ENCODE peak calls at places on chromosomes 6 and 20, in ten cellular contexts. One of them, this sample, is unnamed.

GRCh38 chr6:98931710-98932109 is 16.0 kb downstream of the FBXL4 start:
- DNase-seq in fibroblast of mammary gland: no peak
- DNase-seq in mesendoderm: no peak
- DNase-seq in neural progenitor cell: peak
- DNase-seq in heart left ventricle: no peak
- DNase-seq in CD8-positive, alpha-beta memory T cell: no peak
- DNase-seq in fibroblast of the aortic adventitia: no peak
- DNase-seq in aorta: no peak
- DNase-seq in heart right ventricle: no peak
- DNase-seq in bronchial epithelial cell: no peak
- DNase-seq in this sample: no peak

GRCh38 chr20:62887147-62887859 is 25.7 kb upstream of the TCFL5 start:
- DNase-seq in mesendoderm: no peak
- DNase-seq in fibroblast of the aortic adventitia: peak
- DNase-seq in CD8-positive, alpha-beta memory T cell: peak
- DNase-seq in heart right ventricle: peak
- DNase-seq in neural progenitor cell: no peak
- DNase-seq in fibroblast of mammary gland: peak
- DNase-seq in aorta: no peak
- DNase-seq in heart left ventricle: peak
- DNase-seq in bronchial epithelial cell: peak
- DNase-seq in this sample: no peak

GRCh38 chr6:13304101-13304500 is 24.2 kb downstream of the TBC1D7 start:
- DNase-seq in mesendoderm: no peak
- DNase-seq in aorta: no peak
- DNase-seq in CD8-positive, alpha-beta memory T cell: no peak
- DNase-seq in heart right ventricle: no peak
- DNase-seq in heart left ventricle: no peak
- DNase-seq in neural progenitor cell: no peak
- DNase-seq in bronchial epithelial cell: peak
- DNase-seq in fibroblast of mammary gland: no peak
- DNase-seq in fibroblast of the aortic adventitia: no peak
- DNase-seq in this sample: no peak

GRCh38 chr20:31837896-31838397 is 7.5 kb downstream of the FOXS1 start:
- DNase-seq in heart left ventricle: no peak
- DNase-seq in fibroblast of mammary gland: peak
- DNase-seq in aorta: no peak
- DNase-seq in bronchial epithelial cell: no peak
- DNase-seq in CD8-positive, alpha-beta memory T cell: no peak
- DNase-seq in mesendoderm: peak
- DNase-seq in heart right ventricle: no peak
- DNase-seq in fibroblast of the aortic adventitia: peak
- DNase-seq in neural progenitor cell: no peak
- DNase-seq in this sample: no peak

GRCh38 chr6:51855310-51856082 is 231.9 kb downstream of the PKHD1 start:
- DNase-seq in heart left ventricle: no peak
- DNase-seq in bronchial epithelial cell: peak
- DNase-seq in heart right ventricle: no peak
- DNase-seq in fibroblast of the aortic adventitia: peak
- DNase-seq in mesendoderm: peak
- DNase-seq in fibroblast of mammary gland: peak
- DNase-seq in aorta: no peak
- DNase-seq in neural progenitor cell: peak
- DNase-seq in CD8-positive, alpha-beta memory T cell: no peak
- DNase-seq in this sample: no peak

GRCh38 chr20:40720826-40721225 is 31.8 kb upstream of the MAFB start:
- DNase-seq in neural progenitor cell: no peak
- DNase-seq in heart right ventricle: no peak
- DNase-seq in heart left ventricle: no peak
- DNase-seq in aorta: no peak
- DNase-seq in bronchial epithelial cell: no peak
- DNase-seq in fibroblast of mammary gland: no peak
- DNase-seq in mesendoderm: no peak
- DNase-seq in CD8-positive, alpha-beta memory T cell: no peak
- DNase-seq in fibroblast of the aortic adventitia: no peak
- DNase-seq in this sample: no peak

GRCh38 chr6:149985506-149985937 is 21.8 kb downstream of the ULBP1 start:
- DNase-seq in fibroblast of the aortic adventitia: no peak
- DNase-seq in heart right ventricle: no peak
- DNase-seq in aorta: no peak
- DNase-seq in neural progenitor cell: no peak
- DNase-seq in CD8-positive, alpha-beta memory T cell: no peak
- DNase-seq in fibroblast of mammary gland: no peak
- DNase-seq in mesendoderm: no peak
- DNase-seq in heart left ventricle: no peak
- DNase-seq in bronchial epithelial cell: peak
- DNase-seq in this sample: no peak

GRCh38 chr20:1301031-1301529 is 27.9 kb downstream of the SDCBP2 start:
- DNase-seq in bronchial epithelial cell: peak
- DNase-seq in CD8-positive, alpha-beta memory T cell: peak
- DNase-seq in fibroblast of the aortic adventitia: peak
- DNase-seq in fibroblast of mammary gland: peak
- DNase-seq in aorta: no peak
- DNase-seq in heart right ventricle: no peak
- DNase-seq in heart left ventricle: no peak
- DNase-seq in mesendoderm: peak
- DNase-seq in neural progenitor cell: peak
- DNase-seq in this sample: no peak

GRCh38 chr6:157244175-157244574 is 79.1 kb downstream of the TMEM242 start:
- DNase-seq in fibroblast of mammary gland: peak
- DNase-seq in mesendoderm: no peak
- DNase-seq in heart right ventricle: no peak
- DNase-seq in heart left ventricle: no peak
- DNase-seq in neural progenitor cell: no peak
- DNase-seq in bronchial epithelial cell: peak
- DNase-seq in aorta: peak
- DNase-seq in fibroblast of the aortic adventitia: peak
- DNase-seq in CD8-positive, alpha-beta memory T cell: no peak
- DNase-seq in this sample: no peak

GRCh38 chr6:44925100-44925739 is 402.9 kb upstream of the RUNX2 start:
- DNase-seq in neural progenitor cell: no peak
- DNase-seq in fibroblast of mammary gland: peak
- DNase-seq in fibroblast of the aortic adventitia: peak
- DNase-seq in aorta: no peak
- DNase-seq in CD8-positive, alpha-beta memory T cell: peak
- DNase-seq in mesendoderm: peak
- DNase-seq in heart right ventricle: no peak
- DNase-seq in bronchial epithelial cell: peak
- DNase-seq in heart left ventricle: no peak
- DNase-seq in this sample: no peak

GRCh38 chr6:135647521-135647920 is 150.0 kb upstream of the AHI1 start:
- DNase-seq in neural progenitor cell: no peak
- DNase-seq in heart left ventricle: no peak
- DNase-seq in fibroblast of the aortic adventitia: no peak
- DNase-seq in fibroblast of mammary gland: no peak
- DNase-seq in mesendoderm: no peak
- DNase-seq in bronchial epithelial cell: no peak
- DNase-seq in aorta: no peak
- DNase-seq in CD8-positive, alpha-beta memory T cell: no peak
- DNase-seq in heart right ventricle: no peak
- DNase-seq in this sample: no peak

GRCh38 chr6:123994891-123995635 is 191.4 kb downstream of the NKAIN2 start:
- DNase-seq in fibroblast of mammary gland: no peak
- DNase-seq in CD8-positive, alpha-beta memory T cell: no peak
- DNase-seq in bronchial epithelial cell: no peak
- DNase-seq in mesendoderm: no peak
- DNase-seq in neural progenitor cell: no peak
- DNase-seq in heart right ventricle: no peak
- DNase-seq in fibroblast of the aortic adventitia: no peak
- DNase-seq in aorta: no peak
- DNase-seq in heart left ventricle: no peak
- DNase-seq in this sample: no peak

GRCh38 chr6:49233483-49233882 is 229.6 kb downstream of the MMUT start:
- DNase-seq in neural progenitor cell: no peak
- DNase-seq in mesendoderm: no peak
- DNase-seq in CD8-positive, alpha-beta memory T cell: no peak
- DNase-seq in aorta: no peak
- DNase-seq in bronchial epithelial cell: no peak
- DNase-seq in fibroblast of the aortic adventitia: no peak
- DNase-seq in heart right ventricle: no peak
- DNase-seq in fibroblast of mammary gland: peak
- DNase-seq in heart left ventricle: no peak
- DNase-seq in this sample: no peak
- H3K4me3 ChIP-seq in neural progenitor cell: no peak
- H3K4me3 ChIP-seq in mesendoderm: no peak
- H3K4me3 ChIP-seq in CD8-positive, alpha-beta memory T cell: no peak
- H3K4me3 ChIP-seq in aorta: no peak
- H3K4me3 ChIP-seq in bronchial epithelial cell: no peak
- H3K4me3 ChIP-seq in fibroblast of the aortic adventitia: no peak
- H3K4me3 ChIP-seq in heart right ventricle: no peak
- H3K4me3 ChIP-seq in fibroblast of mammary gland: no peak
- H3K4me3 ChIP-seq in heart left ventricle: no peak
- H3K4me3 ChIP-seq in this sample: no peak

GRCh38 chr6:116221931-116222330 is 31.9 kb downstream of the TSPYL4 start:
- DNase-seq in heart right ventricle: no peak
- DNase-seq in CD8-positive, alpha-beta memory T cell: no peak
- DNase-seq in bronchial epithelial cell: no peak
- DNase-seq in fibroblast of mammary gland: no peak
- DNase-seq in neural progenitor cell: no peak
- DNase-seq in heart left ventricle: no peak
- DNase-seq in fibroblast of the aortic adventitia: no peak
- DNase-seq in aorta: no peak
- DNase-seq in mesendoderm: no peak
- DNase-seq in this sample: no peak

GRCh38 chr6:116218866-116219265 is 35.0 kb downstream of the TSPYL4 start:
- DNase-seq in aorta: no peak
- DNase-seq in bronchial epithelial cell: no peak
- DNase-seq in neural progenitor cell: no peak
- DNase-seq in CD8-positive, alpha-beta memory T cell: no peak
- DNase-seq in heart left ventricle: no peak
- DNase-seq in fibroblast of the aortic adventitia: no peak
- DNase-seq in heart right ventricle: no peak
- DNase-seq in fibroblast of mammary gland: no peak
- DNase-seq in mesendoderm: no peak
- DNase-seq in this sample: no peak

GRCh38 chr6:116220172-116220571 is 33.7 kb downstream of the TSPYL4 start:
- DNase-seq in neural progenitor cell: no peak
- DNase-seq in bronchial epithelial cell: no peak
- DNase-seq in CD8-positive, alpha-beta memory T cell: no peak
- DNase-seq in aorta: no peak
- DNase-seq in heart right ventricle: peak
- DNase-seq in fibroblast of mammary gland: peak
- DNase-seq in mesendoderm: no peak
- DNase-seq in fibroblast of the aortic adventitia: no peak
- DNase-seq in heart left ventricle: no peak
- DNase-seq in this sample: no peak

GRCh38 chr6:116221067-116221466 is 32.8 kb downstream of the TSPYL4 start:
- DNase-seq in heart left ventricle: no peak
- DNase-seq in fibroblast of the aortic adventitia: peak
- DNase-seq in neural progenitor cell: no peak
- DNase-seq in bronchial epithelial cell: peak
- DNase-seq in mesendoderm: peak
- DNase-seq in aorta: no peak
- DNase-seq in CD8-positive, alpha-beta memory T cell: no peak
- DNase-seq in heart right ventricle: no peak
- DNase-seq in fibroblast of mammary gland: peak
- DNase-seq in this sample: no peak

DNA sequence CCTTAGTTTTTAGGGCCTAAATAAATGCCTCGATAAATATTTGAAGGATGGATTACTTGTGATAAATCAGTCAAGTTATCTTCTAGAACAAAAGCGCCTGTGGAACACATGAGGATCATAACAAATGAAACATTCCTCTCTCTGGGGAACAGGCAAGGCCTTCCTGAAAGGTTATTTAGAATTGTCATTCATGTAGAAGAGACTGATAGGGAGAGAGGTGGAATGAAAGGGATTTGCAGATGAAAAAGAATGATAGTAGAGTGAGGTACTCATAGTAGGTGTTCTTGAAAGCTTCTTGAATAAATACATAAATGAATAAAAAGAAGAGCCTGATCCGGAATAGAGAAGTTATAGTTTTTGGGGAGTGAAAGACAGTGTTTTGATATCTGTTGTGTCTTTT is 30.5 kb downstream of the TSPYL4 start:
- DNase-seq in CD8-positive, alpha-beta memory T cell: no peak
- DNase-seq in fibroblast of mammary gland: no peak
- DNase-seq in mesendoderm: no peak
- DNase-seq in heart left ventricle: no peak
- DNase-seq in aorta: no peak
- DNase-seq in neural progenitor cell: no peak
- DNase-seq in heart right ventricle: no peak
- DNase-seq in bronchial epithelial cell: no peak
- DNase-seq in fibroblast of the aortic adventitia: no peak
- DNase-seq in this sample: no peak
- H3K4me3 ChIP-seq in CD8-positive, alpha-beta memory T cell: no peak
- H3K4me3 ChIP-seq in fibroblast of mammary gland: no peak
- H3K4me3 ChIP-seq in mesendoderm: no peak
- H3K4me3 ChIP-seq in heart left ventricle: no peak
- H3K4me3 ChIP-seq in aorta: no peak
- H3K4me3 ChIP-seq in neural progenitor cell: no peak
- H3K4me3 ChIP-seq in heart right ventricle: no peak
- H3K4me3 ChIP-seq in bronchial epithelial cell: no peak
- H3K4me3 ChIP-seq in fibroblast of the aortic adventitia: no peak
- H3K4me3 ChIP-seq in this sample: no peak

DNA sequence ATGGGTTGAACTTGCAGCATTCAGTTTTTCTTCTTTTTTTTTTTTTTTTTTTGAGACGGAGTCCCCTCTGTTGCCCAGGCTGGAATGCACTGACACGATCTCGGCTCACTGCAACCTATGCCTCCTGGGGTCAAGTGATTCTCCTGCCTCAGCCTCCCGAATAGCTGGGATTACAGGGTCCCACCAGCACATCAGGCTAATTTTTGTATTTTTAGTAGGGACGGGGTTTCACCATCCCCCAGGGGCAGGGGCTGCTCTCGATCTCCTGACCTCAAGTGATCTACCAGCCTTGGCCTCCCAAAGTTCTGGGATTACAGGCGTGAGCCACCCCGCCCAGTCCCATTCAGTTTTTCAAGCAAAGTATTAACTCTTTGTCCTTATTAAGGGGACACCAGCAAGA is 117.6 kb upstream of the PRSS16 start:
- DNase-seq in heart right ventricle: no peak
- DNase-seq in aorta: no peak
- DNase-seq in neural progenitor cell: no peak
- DNase-seq in fibroblast of mammary gland: no peak
- DNase-seq in bronchial epithelial cell: no peak
- DNase-seq in heart left ventricle: no peak
- DNase-seq in mesendoderm: no peak
- DNase-seq in fibroblast of the aortic adventitia: no peak
- DNase-seq in CD8-positive, alpha-beta memory T cell: no peak
- DNase-seq in this sample: no peak
- H3K4me3 ChIP-seq in heart right ventricle: no peak
- H3K4me3 ChIP-seq in aorta: no peak
- H3K4me3 ChIP-seq in neural progenitor cell: no peak
- H3K4me3 ChIP-seq in fibroblast of mammary gland: no peak
- H3K4me3 ChIP-seq in bronchial epithelial cell: no peak
- H3K4me3 ChIP-seq in heart left ventricle: no peak
- H3K4me3 ChIP-seq in mesendoderm: no peak
- H3K4me3 ChIP-seq in fibroblast of the aortic adventitia: no peak
- H3K4me3 ChIP-seq in CD8-positive, alpha-beta memory T cell: no peak
- H3K4me3 ChIP-seq in this sample: no peak

DNA sequence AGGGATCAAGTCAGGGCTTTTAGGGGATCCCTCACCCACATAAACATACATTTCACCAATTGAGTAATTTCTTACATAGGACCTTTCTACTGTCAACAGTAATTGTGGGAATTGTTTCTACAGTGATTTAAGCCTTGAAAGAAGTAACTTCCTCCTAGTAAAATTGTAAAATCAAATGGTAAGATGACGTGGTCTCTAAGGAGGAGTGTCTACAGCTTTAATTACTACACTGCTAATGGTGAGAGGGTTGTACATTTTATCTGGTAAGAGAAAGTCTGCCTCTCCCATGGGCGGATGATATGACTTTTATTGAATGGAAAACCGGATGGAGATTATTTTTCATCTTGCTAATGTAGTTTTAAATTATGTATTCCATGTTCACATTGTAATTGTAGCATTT is 98.0 kb downstream of the RPP40 start:
- DNase-seq in aorta: no peak
- DNase-seq in CD8-positive, alpha-beta memory T cell: no peak
- DNase-seq in bronchial epithelial cell: no peak
- DNase-seq in heart right ventricle: no peak
- DNase-seq in fibroblast of the aortic adventitia: no peak
- DNase-seq in fibroblast of mammary gland: no peak
- DNase-seq in heart left ventricle: no peak
- DNase-seq in neural progenitor cell: no peak
- DNase-seq in mesendoderm: no peak
- DNase-seq in this sample: no peak
- H3K4me3 ChIP-seq in aorta: no peak
- H3K4me3 ChIP-seq in CD8-positive, alpha-beta memory T cell: no peak
- H3K4me3 ChIP-seq in bronchial epithelial cell: no peak
- H3K4me3 ChIP-seq in heart right ventricle: no peak
- H3K4me3 ChIP-seq in fibroblast of the aortic adventitia: no peak
- H3K4me3 ChIP-seq in fibroblast of mammary gland: no peak
- H3K4me3 ChIP-seq in heart left ventricle: peak
- H3K4me3 ChIP-seq in neural progenitor cell: no peak
- H3K4me3 ChIP-seq in mesendoderm: no peak
- H3K4me3 ChIP-seq in this sample: no peak